ENCODE peak calls at places on chromosomes 16 and 17, in ten cellular contexts. T is B cell, Z is WTC11, J is NCI-H510A treated with DMSO at 0.1 percent for 48 hours, K is NCI-H82, U is endothelial cell, P is smooth muscle cell of the brain vasculature, R is sciatic nerve, A is A172, H is GM12865. I is an unnamed sample.

GRCh38 chr16:27291722-27292240 is 22.0 kb upstream of the IL4R start:
- DNase-seq in T (no peak), Z (no peak), J (no peak), K (no peak), U (no peak), P (no peak), R (no peak), A (no peak), H (no peak), I (no peak)

GRCh38 chr16:50771366-50771765 is 29.5 kb downstream of the CYLD start:
- DNase-seq in T (no peak), Z (no peak), J (no peak), K (no peak), U (no peak), P (no peak), R (no peak), A (no peak), H (no peak), I (no peak)

GRCh38 chr17:16934836-16935235 is 37.1 kb downstream of the TNFRSF13B start:
- DNase-seq in T (no peak), Z (peak; percentile 5), J (no peak), K (no peak), U (no peak), P (no peak), R (peak; percentile 44), A (no peak), H (no peak), I (no peak)

GRCh38 chr17:65039349-65039988 is 17.1 kb downstream of the GNA13 start:
- DNase-seq in T (peak; percentile 47), Z (no peak), J (no peak), K (no peak), U (no peak), P (no peak), R (no peak), A (no peak), H (peak; percentile 90), I (no peak)

GRCh38 chr17:56890390-56890789 is 23.5 kb downstream of the TRIM25 start:
- DNase-seq in T (no peak), Z (no peak), J (no peak), K (peak; percentile 30), U (no peak), P (no peak), R (no peak), A (no peak), H (no peak), I (no peak)

GRCh38 chr17:77616243-77616731 is 342.2 kb upstream of the TNRC6C start:
- DNase-seq in T (no peak), Z (no peak), J (no peak), K (no peak), U (no peak), P (no peak), R (no peak), A (peak; percentile 39), H (no peak), I (no peak)

GRCh38 chr16:58462997-58463891 is 36.7 kb upstream of the NDRG4 start:
- DNase-seq in T (peak; percentile 74), Z (peak; percentile 36), J (no peak), K (peak; percentile 51), U (peak; percentile 32), P (no peak), R (no peak), A (no peak), H (no peak), I (no peak)

GRCh38 chr17:78341559-78342437 is 18.1 kb downstream of the SOCS3 start:
- DNase-seq in T (peak; percentile 81), Z (peak; percentile 75), J (no peak), K (peak; percentile 24), U (peak; percentile 76), P (no peak), R (peak; percentile 87), A (peak; percentile 75), H (no peak), I (no peak)

GRCh38 chr17:78374631-78375274 is 3.7 kb upstream of the PGS1 start:
- DNase-seq in T (no peak), Z (peak; percentile 63), J (no peak), K (no peak), U (peak; percentile 72), P (no peak), R (no peak), A (no peak), H (no peak), I (no peak)

GRCh38 chr16:53744449-53744848 is 40.5 kb downstream of the FTO start:
- DNase-seq in T (no peak), Z (no peak), J (peak; percentile 41), K (peak; percentile 67), U (no peak), P (no peak), R (no peak), A (peak; percentile 16), H (peak; percentile 9), I (no peak)

GRCh38 chr17:3761918-3762380 is 38.2 kb downstream of the HASPIN start:
- DNase-seq in T (no peak), Z (no peak), J (no peak), K (no peak), U (no peak), P (no peak), R (no peak), A (no peak), H (no peak), I (no peak)

GRCh38 chr17:8393470-8394231 is 4.0 kb downstream of the RNF222 start:
- DNase-seq in T (peak; percentile 67), Z (no peak), J (no peak), K (no peak), U (no peak), P (no peak), R (no peak), A (peak; percentile 63), H (peak; percentile 27), I (no peak)

GRCh38 chr17:37384560-37385160 is 8.9 kb downstream of the C17orf78 start:
- DNase-seq in T (no peak), Z (no peak), J (no peak), K (no peak), U (no peak), P (no peak), R (no peak), A (no peak), H (no peak), I (no peak)

GRCh38 chr17:34499576-34499975 is 79.8 kb upstream of the TMEM132E start:
- DNase-seq in T (no peak), Z (peak; percentile 44), J (no peak), K (no peak), U (peak; percentile 54), P (no peak), R (no peak), A (peak; percentile 38), H (peak; percentile 37), I (no peak)

GRCh38 chr16:14303654-14304394 is 232.7 kb downstream of the MRTFB start:
- DNase-seq in T (no peak), Z (peak; percentile 27), J (no peak), K (no peak), U (no peak), P (no peak), R (no peak), A (no peak), H (peak; percentile 46), I (no peak)

GRCh38 chr17:79258843-79259242 is 184.2 kb downstream of the ENGASE start:
- DNase-seq in T (no peak), Z (no peak), J (no peak), K (no peak), U (no peak), P (no peak), R (no peak), A (no peak), H (no peak), I (no peak)

I was measured in brain pericyte.